ENCODE peak calls at places on chromosomes 1 and 21, in seven cellular contexts. A, Y, V, D, F, Q and N are unnamed samples.
A peak's percentile ranks its signal among the peaks of the same experiment; 100 is the strongest.

GRCh38 chr1:117059334-117059677 is 820 bp upstream of the TTF2 start:
- DNase-seq in A (peak; percentile 75), Y (no peak), V (no peak), D (peak; percentile 33), F (peak; percentile 44), Q (peak; percentile 14), N (no peak)

GRCh38 chr1:187513190-187513589 is 684.4 kb downstream of the PLA2G4A start:
- DNase-seq in A (no peak), Y (no peak), V (no peak), D (no peak), F (no peak), Q (no peak), N (peak; percentile 9)

GRCh38 chr1:21592086-21592865 is 76.9 kb downstream of the RAP1GAP start:
- DNase-seq in A (no peak), Y (no peak), V (no peak), D (no peak), F (no peak), Q (no peak), N (no peak)

GRCh38 chr1:2384941-2385481 is 6.3 kb downstream of the MORN1 start:
- DNase-seq in A (no peak), Y (no peak), V (no peak), D (no peak), F (peak; percentile 15), Q (no peak), N (no peak)

GRCh38 chr1:225451840-225452515 is 24.1 kb upstream of the LBR start:
- DNase-seq in A (no peak), Y (no peak), V (no peak), D (no peak), F (no peak), Q (no peak), N (no peak)

GRCh38 chr1:33634806-33635205 is 162.4 kb downstream of the ZSCAN20 start:
- DNase-seq in A (no peak), Y (peak; percentile 57), V (no peak), D (no peak), F (no peak), Q (peak; percentile 19), N (no peak)

GRCh38 chr1:2382621-2383361 is 8.6 kb downstream of the MORN1 start:
- DNase-seq in A (peak; percentile 11), Y (peak; percentile 25), V (no peak), D (no peak), F (no peak), Q (no peak), N (no peak)

GRCh38 chr1:38009088-38009840 is 3.3 kb upstream of the UTP11 start:
- DNase-seq in A (no peak), Y (no peak), V (no peak), D (peak; percentile 67), F (no peak), Q (no peak), N (peak; percentile 76)

GRCh38 chr1:94045465-94046056 is 75.4 kb downstream of the ABCA4 start:
- DNase-seq in A (peak; percentile 23), Y (peak; percentile 87), V (peak; percentile 83), D (peak; percentile 84), F (peak; percentile 68), Q (peak; percentile 94), N (no peak)

GRCh38 chr21:41045534-41046268 is 122.3 kb upstream of the BACE2 start:
- DNase-seq in A (no peak), Y (no peak), V (no peak), D (no peak), F (no peak), Q (no peak), N (no peak)

GRCh38 chr1:203692565-203693470 is 66.2 kb downstream of the ATP2B4 start:
- DNase-seq in A (no peak), Y (no peak), V (peak; percentile 89), D (peak; percentile 85), F (peak; percentile 78), Q (peak; percentile 90), N (no peak)

GRCh38 chr21:44800103-44800502 is 1.5 kb downstream of the UBE2G2 start:
- DNase-seq in A (no peak), Y (no peak), V (no peak), D (no peak), F (no peak), Q (peak; percentile 34), N (peak; percentile 74)

GRCh38 chr1:247552231-247552630 is 3.3 kb downstream of the GCSAML start:
- DNase-seq in A (no peak), Y (no peak), V (no peak), D (no peak), F (no peak), Q (no peak), N (no peak)

GRCh38 chr1:236494586-236495207 is 29.1 kb upstream of the LGALS8 start:
- DNase-seq in A (no peak), Y (no peak), V (no peak), D (no peak), F (no peak), Q (no peak), N (no peak)

GRCh38 chr1:54597455-54598030 is 25.8 kb downstream of the FAM151A start:
- DNase-seq in A (no peak), Y (no peak), V (no peak), D (no peak), F (no peak), Q (no peak), N (no peak)

GRCh38 chr1:67270569-67270968 is 37.1 kb upstream of the IL12RB2 start:
- DNase-seq in A (no peak), Y (no peak), V (no peak), D (no peak), F (no peak), Q (no peak), N (no peak)

GRCh38 chr1:17014671-17015567 is 3.2 kb upstream of the ATP13A2 start:
- DNase-seq in A (no peak), Y (no peak), V (no peak), D (no peak), F (no peak), Q (no peak), N (no peak)

GRCh38 chr1:17016317-17016661 is 4.6 kb upstream of the ATP13A2 start:
- DNase-seq in A (no peak), Y (peak; percentile 47), V (no peak), D (no peak), F (no peak), Q (no peak), N (no peak)

GRCh38 chr1:17012775-17013501 is 1.2 kb upstream of the ATP13A2 start:
- DNase-seq in A (no peak), Y (no peak), V (no peak), D (no peak), F (no peak), Q (no peak), N (no peak)

GRCh38 chr1:17011439-17012307 is at the start of gene ATP13A2:
- DNase-seq in A (peak; percentile 85), Y (peak; percentile 67), V (no peak), D (peak; percentile 82), F (peak; percentile 82), Q (peak; percentile 70), N (peak; percentile 66)

DNA sequence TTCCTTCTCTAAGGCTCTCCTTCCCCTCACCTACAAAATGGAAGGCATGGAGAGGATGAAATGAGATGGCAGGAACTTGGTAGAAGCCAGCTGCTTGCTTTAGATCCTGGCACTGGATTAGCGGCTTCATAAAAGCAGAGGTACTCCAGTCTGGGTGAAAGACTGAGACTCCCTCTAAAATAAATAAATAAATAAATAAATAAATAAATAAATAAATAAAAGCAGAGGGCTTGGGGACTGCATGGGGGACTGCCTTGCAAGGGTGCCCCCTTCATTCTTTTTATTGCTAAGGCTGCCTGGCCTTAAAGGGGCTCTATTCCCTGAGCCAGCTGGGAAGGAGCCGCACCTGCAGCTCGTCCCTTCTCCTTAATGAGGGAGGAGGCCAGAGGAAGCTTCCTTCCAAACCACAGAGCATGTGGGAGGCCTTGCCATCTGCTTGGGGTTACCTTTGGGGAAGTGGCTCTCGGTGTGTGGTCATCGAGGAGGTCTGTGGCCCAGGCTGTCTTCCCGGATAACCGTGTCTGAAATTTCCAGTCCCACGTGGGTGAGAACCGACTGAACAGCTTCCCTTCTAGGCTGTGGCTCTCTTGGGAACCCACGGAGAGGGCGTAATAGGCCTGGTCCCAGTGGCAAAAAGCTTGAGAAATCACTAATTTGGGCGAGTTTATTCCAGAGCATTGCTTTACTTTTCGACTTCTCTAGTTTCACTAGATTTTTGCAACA is 2.0 kb upstream of the ATP13A2 start:
- DNase-seq in A (no peak), Y (no peak), V (no peak), D (no peak), F (no peak), Q (no peak), N (peak; percentile 16)
- H3K4me3 ChIP-seq in A (no peak overlapping the region), Y (no peak overlapping the region), V (no peak overlapping the region), D (no peak overlapping the region), F (no peak overlapping the region), Q (no peak overlapping the region), N (no peak overlapping the region)

GRCh38 chr1:176701151-176701866 is 238.3 kb downstream of the PAPPA2 start:
- DNase-seq in A (no peak), Y (no peak), V (no peak), D (no peak), F (no peak), Q (no peak), N (no peak)
- H3K4me3 ChIP-seq in A (no peak overlapping the region), Y (no peak overlapping the region), V (no peak overlapping the region), D (no peak overlapping the region), F (no peak overlapping the region), Q (no peak overlapping the region), N (no peak overlapping the region)

GRCh38 chr21:34100789-34101188 is 27.4 kb downstream of the MRPS6 start:
- DNase-seq in A (no peak), Y (no peak), V (no peak), D (no peak), F (no peak), Q (no peak), N (no peak)

GRCh38 chr21:34105947-34106541 is 32.7 kb downstream of the MRPS6 start:
- DNase-seq in A (no peak), Y (no peak), V (no peak), D (no peak), F (no peak), Q (no peak), N (no peak)

GRCh38 chr21:34094949-34095348 is 21.6 kb downstream of the MRPS6 start:
- DNase-seq in A (no peak), Y (no peak), V (no peak), D (no peak), F (no peak), Q (no peak), N (no peak)

DNA sequence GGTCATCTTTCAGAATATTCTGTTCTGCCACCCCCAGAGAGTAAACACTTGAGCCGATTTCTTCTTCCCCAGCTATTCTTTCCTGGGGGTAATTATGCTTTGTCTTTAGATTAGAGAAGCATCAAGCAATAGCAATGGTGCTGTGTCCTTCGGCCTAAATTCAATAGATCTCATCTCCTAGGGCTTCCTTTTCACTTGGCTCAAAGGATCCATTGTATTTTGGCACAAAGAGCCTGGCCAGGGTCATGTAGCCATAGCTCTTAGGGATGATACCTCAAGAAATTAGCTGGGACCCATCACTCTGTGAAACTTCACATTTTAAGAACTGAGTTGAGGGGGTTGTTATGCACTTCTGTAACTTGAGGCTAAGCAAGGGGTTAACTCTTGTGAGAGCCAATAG is 27.0 kb downstream of the MRPS6 start:
- DNase-seq in A (no peak), Y (no peak), V (no peak), D (no peak), F (no peak), Q (no peak), N (no peak)
- H3K4me3 ChIP-seq in A (no peak overlapping the region), Y (no peak overlapping the region), V (no peak overlapping the region), D (no peak overlapping the region), F (no peak overlapping the region), Q (no peak overlapping the region), N (no peak overlapping the region)

GRCh38 chr1:87684786-87685185 is 356.1 kb downstream of the LMO4 start:
- DNase-seq in A (no peak), Y (no peak), V (no peak), D (no peak), F (no peak), Q (peak; percentile 17), N (no peak)
- H3K4me3 ChIP-seq in A (no peak overlapping the region), Y (no peak overlapping the region), V (peak overlapping the region; percentile 63), D (peak overlapping the region; percentile 71), F (no peak overlapping the region), Q (peak overlapping the region; percentile 57), N (no peak overlapping the region)